ENCODE peak calls at places on chromosome 11, in eight cellular contexts. G is prostate gland, V is cardiac muscle cell, C is colonic mucosa, K is HCT116, H is endodermal cell, W is body of pancreas, L is kidney. O is an unnamed sample. For H3K36me3, the result is how much of the 10 kb centered on the place peaks cover.

GRCh38 chr11:35655856-35656255 is 6.7 kb upstream of the TRIM44 start:
- DNase-seq in G (no peak), V (no peak), C (no peak), K (no peak), H (no peak), W (no peak), L (no peak), O (peak)

GRCh38 chr11:110908401-110909106 is 196.3 kb upstream of the ARHGAP20 start:
- DNase-seq in G (no peak), V (peak), C (no peak), K (no peak), H (no peak), W (no peak), L (no peak), O (no peak)

GRCh38 chr11:80515097-80515496 is 1074.3 kb upstream of the TENM4 start:
- DNase-seq in G (no peak), V (no peak), C (no peak), K (no peak), H (no peak), W (no peak), L (no peak), O (no peak)

GRCh38 chr11:112173152-112173551 is 2.2 kb upstream of the BCO2 start:
- DNase-seq in G (no peak), V (peak), C (no peak), K (no peak), H (no peak), W (no peak), L (no peak), O (no peak)

GRCh38 chr11:110793556-110793955 is 81.3 kb upstream of the ARHGAP20 start:
- DNase-seq in G (no peak), V (no peak), C (no peak), K (no peak), H (no peak), W (no peak), L (no peak), O (no peak)

GRCh38 chr11:44631831-44632230 is 66.4 kb downstream of the CD82 start:
- DNase-seq in G (no peak), V (no peak), C (peak), K (no peak), H (no peak), W (no peak), L (no peak), O (peak)

GRCh38 chr11:111733009-111733408 is 33.2 kb downstream of the PPP2R1B start:
- DNase-seq in G (no peak), V (peak), C (no peak), K (no peak), H (no peak), W (peak), L (peak), O (no peak)

GRCh38 chr11:118663929-118664328 is 15.5 kb downstream of the TREH start:
- DNase-seq in G (no peak), V (no peak), C (no peak), K (no peak), H (no peak), W (no peak), L (no peak), O (no peak)

GRCh38 chr11:3134651-3135490 is 30.2 kb downstream of the OSBPL5 start:
- DNase-seq in G (no peak), V (no peak), C (no peak), K (no peak), H (peak), W (no peak), L (peak), O (no peak)

GRCh38 chr11:70433038-70433437 is 34.7 kb downstream of the CTTN start:
- DNase-seq in G (no peak), V (no peak), C (no peak), K (no peak), H (no peak), W (no peak), L (no peak), O (no peak)

GRCh38 chr11:88411265-88411664 is 73.7 kb upstream of the CTSC start:
- DNase-seq in G (no peak), V (no peak), C (no peak), K (no peak), H (no peak), W (no peak), L (no peak), O (no peak)

GRCh38 chr11:27485930-27486773 is 13.6 kb upstream of the LGR4 start:
- DNase-seq in G (peak), V (peak), C (peak), K (peak), H (peak), W (peak), L (no peak), O (peak)

GRCh38 chr11:36264601-36265344 is 24.5 kb downstream of the COMMD9 start:
- DNase-seq in G (no peak), V (no peak), C (no peak), K (no peak), H (no peak), W (no peak), L (no peak), O (no peak)

GRCh38 chr11:9765320-9766101 is 101.6 kb downstream of the SWAP70 start:
- DNase-seq in G (no peak), V (peak), C (no peak), K (no peak), H (peak), W (peak), L (peak), O (peak)

GRCh38 chr11:127627629-127628462 is 627.3 kb upstream of the KIRREL3 start:
- DNase-seq in G (peak), V (no peak), C (peak), K (no peak), H (no peak), W (peak), L (peak), O (peak)

GRCh38 chr11:17846852-17847453 is 112.4 kb downstream of the KCNC1 start:
- DNase-seq in G (no peak), V (peak), C (no peak), K (no peak), H (no peak), W (no peak), L (no peak), O (peak)

GRCh38 chr11:9082575-9082974 is 8.8 kb downstream of the SCUBE2 start:
- DNase-seq in G (no peak), V (no peak), C (no peak), K (no peak), H (no peak), W (no peak), L (no peak), O (no peak)

GRCh38 chr11:83815736-83816135 is 529.6 kb upstream of the CCDC90B start:
- DNase-seq in G (no peak), V (no peak), C (no peak), K (no peak), H (no peak), W (no peak), L (no peak), O (no peak)

GRCh38 chr11:69060806-69061712 is 12.3 kb downstream of the TPCN2 start:
- DNase-seq in G (no peak), V (no peak), C (no peak), K (no peak), H (no peak), W (no peak), L (no peak), O (no peak)
- H3K36me3 ChIP-seq in G (under half), V (under half), C (under half), K (under half), H (under half), W (under half), L (under half), O (under half)

DNA sequence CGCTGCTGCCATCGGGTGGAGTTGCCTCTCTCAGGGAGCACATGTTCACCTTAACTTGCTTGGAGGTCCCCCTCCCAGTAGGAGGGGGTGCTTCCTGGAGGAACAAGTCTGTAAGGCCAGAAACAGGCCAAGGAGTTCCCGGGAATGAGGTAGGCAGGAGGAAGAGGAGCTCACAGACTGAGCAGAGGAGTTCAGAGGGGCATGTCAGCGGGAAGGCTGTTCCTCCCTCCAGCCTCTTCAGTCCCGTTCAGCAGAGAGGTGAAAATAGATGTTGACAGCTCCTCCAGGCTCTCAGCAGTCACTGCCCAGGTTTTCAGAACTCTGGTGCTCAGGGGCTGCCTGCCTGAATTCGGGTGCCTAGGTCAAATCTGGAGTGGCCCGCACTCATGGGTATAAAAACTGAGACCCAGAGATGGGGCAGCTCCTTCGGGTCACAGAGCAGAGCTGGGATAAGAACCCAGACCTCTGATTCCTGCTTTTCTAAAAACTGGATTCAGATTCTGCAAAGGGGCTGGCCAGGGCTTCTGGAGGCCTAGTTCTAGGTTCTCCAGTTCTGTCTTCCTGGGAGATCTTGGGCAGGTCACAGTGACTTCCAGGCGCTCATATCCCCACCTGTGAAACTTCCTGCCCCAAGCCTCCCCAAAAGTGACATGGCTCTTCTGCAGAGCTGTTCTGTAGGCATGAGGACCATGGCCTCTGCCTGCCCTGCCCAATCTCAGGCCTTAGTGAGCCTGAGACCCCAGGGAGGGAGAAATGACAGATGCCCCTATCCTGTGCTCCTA is 18.3 kb downstream of the ATG16L2 start:
- DNase-seq in G (no peak), V (no peak), C (no peak), K (no peak), H (peak), W (no peak), L (no peak), O (no peak)
- H3K36me3 ChIP-seq in G (under half), V (under half), C (under half), K (under half), H (under half), W (under half), L (under half), O (under half)

GRCh38 chr11:76355172-76355571 is 25.8 kb downstream of the THAP12 start:
- DNase-seq in G (no peak), V (no peak), C (no peak), K (no peak), H (no peak), W (no peak), L (no peak), O (no peak)
- H3K36me3 ChIP-seq in G (under half), V (under half), C (under half), K (under half), H (half or more), W (under half), L (under half), O (under half)

GRCh38 chr11:99614353-99614752 is 593.6 kb downstream of the CNTN5 start:
- DNase-seq in G (no peak), V (no peak), C (no peak), K (no peak), H (no peak), W (no peak), L (no peak), O (no peak)
- H3K36me3 ChIP-seq in G (under half), V (under half), C (under half), K (under half), H (under half), W (under half), L (under half), O (under half)

GRCh38 chr11:74820763-74821162 is 72.1 kb downstream of the RNF169 start:
- DNase-seq in G (no peak), V (peak), C (no peak), K (no peak), H (no peak), W (no peak), L (no peak), O (no peak)

GRCh38 chr11:74826901-74827300 is 78.3 kb downstream of the RNF169 start:
- DNase-seq in G (no peak), V (no peak), C (no peak), K (no peak), H (no peak), W (no peak), L (no peak), O (no peak)

GRCh38 chr11:74822187-74822586 is 73.5 kb downstream of the RNF169 start:
- DNase-seq in G (no peak), V (peak), C (no peak), K (no peak), H (no peak), W (peak), L (no peak), O (no peak)

GRCh38 chr11:74819400-74819799 is 70.8 kb downstream of the RNF169 start:
- DNase-seq in G (no peak), V (peak), C (no peak), K (no peak), H (no peak), W (no peak), L (no peak), O (no peak)

DNA sequence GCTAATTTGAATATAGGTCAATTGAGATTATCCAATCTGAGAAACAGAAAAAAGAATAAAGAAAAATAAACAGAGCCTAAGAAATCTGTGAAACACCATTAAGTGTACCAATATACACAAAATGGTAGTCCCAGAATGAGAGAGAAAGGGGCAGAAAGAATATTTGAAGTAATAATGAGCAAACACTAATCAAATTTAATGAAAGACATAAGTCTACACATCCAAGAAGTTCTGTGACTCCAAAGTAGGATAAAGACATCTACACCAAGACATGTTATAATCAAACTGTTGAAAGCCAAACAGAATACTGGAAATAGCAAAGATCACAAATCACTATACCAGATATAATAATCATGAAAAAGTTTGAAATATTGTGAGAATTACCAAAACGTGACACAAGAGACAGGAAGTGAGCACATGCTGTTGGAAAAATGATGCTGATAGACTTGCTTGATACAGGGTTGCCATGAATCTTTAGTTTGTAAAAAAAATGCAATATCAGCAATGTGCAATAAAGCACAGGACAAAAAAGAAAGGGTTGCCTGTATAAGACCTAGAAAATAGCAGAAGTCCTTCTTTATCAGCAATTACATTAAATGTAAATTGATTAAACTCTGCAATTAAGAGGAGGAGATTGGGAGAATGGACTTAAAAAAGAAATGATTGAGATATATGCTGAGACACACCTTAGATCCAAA is 75.8 kb downstream of the RNF169 start:
- DNase-seq in G (no peak), V (no peak), C (no peak), K (no peak), H (no peak), W (no peak), L (no peak), O (no peak)
- H3K36me3 ChIP-seq in G (under half), V (under half), C (under half), K (under half), H (half or more), W (under half), L (under half), O (under half)

GRCh38 chr11:68550485-68550817 is 89.9 kb downstream of the PPP6R3 start:
- DNase-seq in G (no peak), V (peak), C (no peak), K (no peak), H (no peak), W (no peak), L (no peak), O (no peak)
- H3K36me3 ChIP-seq in G (under half), V (under half), C (under half), K (under half), H (half or more), W (under half), L (under half), O (half or more)

GRCh38 chr11:31921066-31921465 is 109.9 kb upstream of the PAX6 start:
- DNase-seq in G (no peak), V (peak), C (no peak), K (no peak), H (no peak), W (no peak), L (no peak), O (no peak)
- H3K36me3 ChIP-seq in G (under half), V (under half), C (under half), K (under half), H (under half), W (under half), L (under half), O (under half)

DNA sequence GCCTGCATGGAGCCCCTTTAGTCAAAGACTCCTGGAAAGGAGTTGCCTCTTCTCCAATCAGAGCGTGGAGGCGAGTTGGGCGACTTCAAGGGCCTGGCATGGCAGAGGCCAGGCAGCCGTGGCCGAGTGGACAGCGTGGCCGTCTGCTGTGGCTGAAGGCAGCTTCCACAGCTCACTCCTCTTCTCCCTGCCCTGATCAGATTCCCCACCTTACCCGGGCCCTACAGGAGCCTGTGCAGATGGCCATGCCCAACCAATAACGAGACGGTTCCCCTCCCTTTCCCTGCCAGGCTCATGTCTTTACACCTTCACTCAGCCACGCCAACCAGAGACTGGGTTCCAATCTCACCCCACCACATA is 20.0 kb upstream of the SLC22A12 start:
- DNase-seq in G (no peak), V (no peak), C (no peak), K (no peak), H (no peak), W (no peak), L (no peak), O (no peak)
- H3K36me3 ChIP-seq in G (under half), V (under half), C (under half), K (under half), H (under half), W (under half), L (under half), O (under half)

GRCh38 chr11:113850188-113850587 is 25.2 kb downstream of the USP28 start:
- DNase-seq in G (no peak), V (no peak), C (no peak), K (no peak), H (no peak), W (no peak), L (no peak), O (no peak)
- H3K36me3 ChIP-seq in G (under half), V (under half), C (under half), K (under half), H (under half), W (under half), L (under half), O (under half)

GRCh38 chr11:66221012-66221411 is 47.4 kb upstream of the RAB1B start:
- DNase-seq in G (no peak), V (no peak), C (no peak), K (no peak), H (peak), W (no peak), L (no peak), O (no peak)

GRCh38 chr11:66220566-66220935 is 47.9 kb upstream of the RAB1B start:
- DNase-seq in G (no peak), V (no peak), C (no peak), K (no peak), H (no peak), W (no peak), L (no peak), O (no peak)

GRCh38 chr11:66218846-66219620 is 49.4 kb upstream of the RAB1B start:
- DNase-seq in G (no peak), V (no peak), C (no peak), K (no peak), H (no peak), W (no peak), L (no peak), O (no peak)

GRCh38 chr11:66221726-66222236 is 46.7 kb upstream of the RAB1B start:
- DNase-seq in G (no peak), V (no peak), C (no peak), K (no peak), H (peak), W (no peak), L (no peak), O (no peak)

GRCh38 chr11:66219846-66220565 is 48.4 kb upstream of the RAB1B start:
- DNase-seq in G (no peak), V (no peak), C (no peak), K (no peak), H (peak), W (no peak), L (no peak), O (no peak)
- H3K36me3 ChIP-seq in G (under half), V (under half), C (under half), K (under half), H (half or more), W (under half), L (under half), O (under half)